ENCODE peak calls at places on chromosomes 16 and 17, in five cellular contexts. H is mammary epithelial cell; L is cardiac muscle cell; O is EL; V is CD4-positive, alpha-beta memory T cell. G is an unnamed sample.

GRCh38 chr16:19432429-19432828 is 14.7 kb downstream of the TMC5 start:
- DNase-seq in H (peak), L (no peak), O (no peak), V (no peak), G (peak)

GRCh38 chr17:30290696-30291570 is 811 bp downstream of the BLMH start:
- DNase-seq in H (peak), L (peak), O (peak), V (peak), G (peak)

GRCh38 chr16:69083306-69083941 is 22.0 kb upstream of the HAS3 start:
- DNase-seq in H (no peak), L (no peak), O (no peak), V (no peak), G (no peak)

GRCh38 chr16:89616576-89617437 is 3.4 kb downstream of the DPEP1 start:
- DNase-seq in H (no peak), L (no peak), O (no peak), V (peak), G (no peak)

GRCh38 chr17:20122236-20122879 is 113.2 kb downstream of the SPECC1 start:
- DNase-seq in H (no peak), L (no peak), O (no peak), V (no peak), G (no peak)

GRCh38 chr16:68664297-68664696 is 19.2 kb downstream of the CDH3 start:
- DNase-seq in H (no peak), L (no peak), O (peak), V (no peak), G (no peak)

GRCh38 chr16:62079236-62079635 is 43.0 kb upstream of the CDH8 start:
- DNase-seq in H (peak), L (no peak), O (no peak), V (no peak), G (no peak)

GRCh38 chr17:79678091-79678731 is 52.5 kb upstream of the ENPP7 start:
- DNase-seq in H (no peak), L (no peak), O (no peak), V (no peak), G (no peak)

GRCh38 chr17:80115159-80115558 is 13.8 kb downstream of the GAA start:
- DNase-seq in H (no peak), L (no peak), O (no peak), V (no peak), G (no peak)

GRCh38 chr17:78128616-78129384 is at the start of gene TMC6:
- DNase-seq in H (peak), L (no peak), O (peak), V (peak), G (peak)

GRCh38 chr17:42275527-42276358 is 448 bp downstream of the STAT5B start:
- DNase-seq in H (no peak), L (peak), O (peak), V (peak), G (peak)

GRCh38 chr17:614637-615546 is 99.7 kb downstream of the VPS53 start:
- DNase-seq in H (peak), L (no peak), O (peak), V (no peak), G (peak)

GRCh38 chr17:34378664-34379101 is 15.7 kb upstream of the CCL1 start:
- DNase-seq in H (no peak), L (no peak), O (no peak), V (no peak), G (no peak)

GRCh38 chr17:60311936-60312335 is 80.0 kb downstream of the USP32 start:
- DNase-seq in H (no peak), L (peak), O (peak), V (no peak), G (no peak)

GRCh38 chr17:77555741-77556291 is 402.7 kb upstream of the TNRC6C start:
- DNase-seq in H (peak), L (peak), O (no peak), V (no peak), G (peak)

GRCh38 chr17:79950711-79951110 is 85.0 kb downstream of the TBC1D16 start:
- DNase-seq in H (no peak), L (no peak), O (no peak), V (no peak), G (no peak)

GRCh38 chr17:73286863-73287296 is 24.9 kb downstream of the CDC42EP4 start:
- DNase-seq in H (peak), L (peak), O (no peak), V (no peak), G (no peak)

GRCh38 chr17:58391302-58391984 is 25.9 kb downstream of the RNF43 start:
- DNase-seq in H (peak), L (peak), O (peak), V (no peak), G (peak)

GRCh38 chr17:6455321-6455705 is 11.1 kb downstream of the PIMREG start:
- DNase-seq in H (no peak), L (peak), O (no peak), V (peak), G (peak)

G was measured in kidney tubule cell.